ENCODE peak calls at places on chromosomes 6 and 20, in six cellular contexts. Q is stimulated activated CD8-positive, alpha-beta memory T cell treated with anti-CD3 and anti-CD28 coated beads, Interleukin-7, amount 100 ng/mL, for 1 hour; A is NAMALWA; T is amniotic stem cell; F is NCI-H2081; H is midbrain. D is an unnamed sample.

GRCh38 chr6:109139109-109139508 is 43.8 kb downstream of the CEP57L1 start:
- DNase-seq in Q (no peak), A (no peak), T (no peak), F (no peak), H (no peak), D (no peak)

GRCh38 chr6:98657764-98658163 is 176.6 kb upstream of the POU3F2 start:
- DNase-seq in Q (no peak), A (peak), T (no peak), F (no peak), H (no peak), D (no peak)

GRCh38 chr20:56736285-56736857 is 107.3 kb downstream of the TFAP2C start:
- DNase-seq in Q (no peak), A (no peak), T (no peak), F (no peak), H (no peak), D (no peak)

GRCh38 chr6:125910518-125910917 is 46.1 kb upstream of the HINT3 start:
- DNase-seq in Q (no peak), A (no peak), T (no peak), F (no peak), H (no peak), D (no peak)

GRCh38 chr6:132096996-132097395 is 145.8 kb upstream of the CCN2 start:
- DNase-seq in Q (no peak), A (no peak), T (no peak), F (no peak), H (no peak), D (no peak)

GRCh38 chr6:80457044-80457933 is 350.8 kb downstream of the BCKDHB start:
- DNase-seq in Q (no peak), A (no peak), T (peak), F (peak), H (peak), D (no peak)

GRCh38 chr20:2398453-2398852 is 17.8 kb downstream of the TGM6 start:
- DNase-seq in Q (no peak), A (no peak), T (no peak), F (no peak), H (no peak), D (no peak)

GRCh38 chr20:52572687-52573086 is 381.1 kb upstream of the ZFP64 start:
- DNase-seq in Q (no peak), A (no peak), T (no peak), F (no peak), H (no peak), D (no peak)

GRCh38 chr6:81487489-81487888 is 265.0 kb downstream of the TENT5A start:
- DNase-seq in Q (no peak), A (no peak), T (no peak), F (no peak), H (peak), D (no peak)

GRCh38 chr6:2028457-2029038 is 216.9 kb downstream of the GMDS start:
- DNase-seq in Q (no peak), A (peak), T (no peak), F (peak), H (no peak), D (peak)

D was measured in NCI-H2227 treated with DMSO at 0.1 percent for 48 hours.